ENCODE peak calls at places on chromosomes 5 and 9, in nine cellular contexts. P is GM10248; E is CD4-positive, CD25-positive, alpha-beta regulatory T cell; W is AG08395; X is NCI-H1105; Q is KG1; T is NCI-H1092 treated with DMSO at 0.1 percent for 48 hours; K is EL; V is tibial artery. Z is an unnamed sample.

GRCh38 chr9:127451681-127452480 is 571 bp downstream of the LRSAM1 start:
- DNase-seq in P (peak), E (peak), W (peak), X (peak), Q (peak), T (peak), K (peak), V (peak), Z (peak)

GRCh38 chr5:51389582-51390463 is 6.6 kb downstream of the ISL1 start:
- DNase-seq in P (no peak), E (no peak), W (no peak), X (peak), Q (no peak), T (peak), K (no peak), V (no peak), Z (peak)

GRCh38 chr5:125484272-125485002 is 738.0 kb upstream of the ZNF608 start:
- DNase-seq in P (no peak), E (no peak), W (peak), X (peak), Q (no peak), T (peak), K (peak), V (peak), Z (peak)

GRCh38 chr9:104073770-104074133 is 20.4 kb upstream of the SMC2 start:
- DNase-seq in P (no peak), E (no peak), W (no peak), X (no peak), Q (no peak), T (no peak), K (peak), V (no peak), Z (no peak)

GRCh38 chr5:143134269-143134668 is 269.2 kb downstream of the NR3C1 start:
- DNase-seq in P (no peak), E (no peak), W (no peak), X (no peak), Q (no peak), T (no peak), K (no peak), V (no peak), Z (no peak)

GRCh38 chr9:132806723-132807421 is 71.2 kb downstream of the AK8 start:
- DNase-seq in P (no peak), E (no peak), W (no peak), X (no peak), Q (no peak), T (no peak), K (peak), V (no peak), Z (no peak)

GRCh38 chr9:91994422-91994821 is 44.4 kb upstream of the ROR2 start:
- DNase-seq in P (no peak), E (no peak), W (no peak), X (no peak), Q (no peak), T (peak), K (no peak), V (no peak), Z (no peak)

GRCh38 chr9:98034593-98035546 is 21.7 kb upstream of the NANS start:
- DNase-seq in P (peak), E (peak), W (peak), X (peak), Q (peak), T (peak), K (peak), V (peak), Z (peak)

GRCh38 chr5:93582677-93583524 is at the start of gene NR2F1:
- DNase-seq in P (no peak), E (no peak), W (peak), X (peak), Q (no peak), T (peak), K (peak), V (no peak), Z (peak)

GRCh38 chr5:90153031-90153430 is 256.5 kb downstream of the CETN3 start:
- DNase-seq in P (no peak), E (no peak), W (no peak), X (no peak), Q (no peak), T (no peak), K (no peak), V (no peak), Z (no peak)

GRCh38 chr5:51414516-51414915 is 31.3 kb downstream of the ISL1 start:
- DNase-seq in P (no peak), E (no peak), W (no peak), X (no peak), Q (no peak), T (no peak), K (no peak), V (no peak), Z (no peak)

GRCh38 chr5:74015716-74016115 is 389.7 kb downstream of the ARHGEF28 start:
- DNase-seq in P (no peak), E (no peak), W (no peak), X (no peak), Q (no peak), T (no peak), K (no peak), V (no peak), Z (no peak)

GRCh38 chr5:55711531-55712022 is 547 bp downstream of the SLC38A9 start:
- DNase-seq in P (no peak), E (peak), W (no peak), X (no peak), Q (no peak), T (no peak), K (no peak), V (no peak), Z (no peak)

GRCh38 chr5:112024769-112025168 is 267.8 kb upstream of the NREP start:
- DNase-seq in P (no peak), E (no peak), W (no peak), X (no peak), Q (no peak), T (no peak), K (no peak), V (no peak), Z (no peak)

GRCh38 chr9:90444609-90445008 is 198.0 kb downstream of the DIRAS2 start:
- DNase-seq in P (no peak), E (no peak), W (no peak), X (no peak), Q (no peak), T (no peak), K (no peak), V (no peak), Z (no peak)

GRCh38 chr5:132456553-132457361 is 33.8 kb downstream of the IRF1 start:
- DNase-seq in P (peak), E (peak), W (peak), X (no peak), Q (peak), T (no peak), K (peak), V (peak), Z (no peak)

GRCh38 chr5:153670081-153670480 is 179.6 kb downstream of the GRIA1 start:
- DNase-seq in P (no peak), E (no peak), W (no peak), X (no peak), Q (no peak), T (no peak), K (no peak), V (no peak), Z (no peak)

GRCh38 chr9:2833096-2833495 is 10.8 kb downstream of the PUM3 start:
- DNase-seq in P (no peak), E (no peak), W (no peak), X (no peak), Q (no peak), T (no peak), K (no peak), V (no peak), Z (no peak)

GRCh38 chr5:154593091-154593490 is 115.1 kb upstream of the HAND1 start:
- DNase-seq in P (no peak), E (no peak), W (peak), X (no peak), Q (no peak), T (no peak), K (peak), V (no peak), Z (peak)

GRCh38 chr9:124291801-124292396 is 34.1 kb downstream of the NEK6 start:
- DNase-seq in P (peak), E (peak), W (no peak), X (no peak), Q (peak), T (no peak), K (no peak), V (peak), Z (no peak)

GRCh38 chr5:105392122-105392709 is 1829.6 kb upstream of the NUDT12 start:
- DNase-seq in P (no peak), E (no peak), W (no peak), X (no peak), Q (no peak), T (no peak), K (no peak), V (peak), Z (no peak)

GRCh38 chr9:76808636-76809035 is 44.4 kb downstream of the PCA3 start:
- DNase-seq in P (no peak), E (no peak), W (peak), X (no peak), Q (no peak), T (no peak), K (peak), V (no peak), Z (no peak)

GRCh38 chr5:96597441-96598020 is 64.6 kb upstream of the CAST start:
- DNase-seq in P (no peak), E (no peak), W (no peak), X (no peak), Q (no peak), T (no peak), K (peak), V (no peak), Z (peak)

GRCh38 chr5:155773680-155774079 is 553.3 kb upstream of the SGCD start:
- DNase-seq in P (no peak), E (no peak), W (no peak), X (no peak), Q (no peak), T (no peak), K (no peak), V (no peak), Z (no peak)

GRCh38 chr5:135265497-135266300 is 133.3 kb downstream of the MACROH2A1 start:
- DNase-seq in P (no peak), E (no peak), W (no peak), X (no peak), Q (no peak), T (no peak), K (no peak), V (no peak), Z (no peak)

GRCh38 chr5:168443950-168444700 is 42.1 kb upstream of the RARS1 start:
- DNase-seq in P (no peak), E (no peak), W (no peak), X (no peak), Q (no peak), T (no peak), K (no peak), V (no peak), Z (no peak)

GRCh38 chr5:181207214-181207959 is 2.4 kb upstream of the TRIM7 start:
- DNase-seq in P (no peak), E (peak), W (peak), X (no peak), Q (no peak), T (no peak), K (peak), V (peak), Z (peak)

GRCh38 chr5:74594172-74595040 is 46.1 kb downstream of the ENC1 start:
- DNase-seq in P (no peak), E (no peak), W (no peak), X (no peak), Q (no peak), T (no peak), K (peak), V (no peak), Z (peak)

GRCh38 chr5:154797762-154798161 is 42.6 kb downstream of the LARP1 start:
- DNase-seq in P (no peak), E (no peak), W (no peak), X (no peak), Q (no peak), T (no peak), K (no peak), V (no peak), Z (no peak)

GRCh38 chr9:97046228-97046627 is 7.3 kb upstream of the CTSV start:
- DNase-seq in P (no peak), E (no peak), W (no peak), X (no peak), Q (no peak), T (no peak), K (peak), V (no peak), Z (no peak)

Z was measured in HFFc6.